ENCODE peak calls at places on chromosomes 16 and 17, in four cellular contexts. T is GM12878, Z is HepG2, J is H1. V is an unnamed sample.

GRCh38 chr16:50580180-50580771 is 32.1 kb downstream of the NKD1 start:
- DNase-seq in T (no peak), Z (no peak), J (no peak), V (no peak)

GRCh38 chr17:64009571-64010402 is 10.6 kb downstream of the ICAM2 start:
- DNase-seq in T (no peak), Z (no peak), J (peak), V (no peak)

GRCh38 chr16:54936979-54937672 is 6.5 kb downstream of the IRX5 start:
- DNase-seq in T (no peak), Z (no peak), J (peak), V (no peak)

GRCh38 chr17:55453836-55454557 is 32.4 kb upstream of the MMD start:
- DNase-seq in T (no peak), Z (no peak), J (no peak), V (no peak)

GRCh38 chr17:28379814-28380571 is 8.5 kb downstream of the SARM1 start:
- DNase-seq in T (no peak), Z (peak), J (no peak), V (no peak)

GRCh38 chr17:12133183-12133582 is 112.5 kb downstream of the MAP2K4 start:
- DNase-seq in T (no peak), Z (no peak), J (no peak), V (no peak)

GRCh38 chr16:84518804-84519341 is 14.4 kb upstream of the MEAK7 start:
- DNase-seq in T (no peak), Z (no peak), J (no peak), V (no peak)

GRCh38 chr16:89038811-89039735 is 54.6 kb upstream of the ACSF3 start:
- DNase-seq in T (no peak), Z (no peak), J (no peak), V (no peak)

GRCh38 chr17:50059256-50059655 is 3.3 kb downstream of the ITGA3 start:
- DNase-seq in T (no peak), Z (no peak), J (no peak), V (no peak)

GRCh38 chr16:25140459-25140858 is 28.9 kb downstream of the LCMT1 start:
- DNase-seq in T (no peak), Z (no peak), J (no peak), V (no peak)

GRCh38 chr17:78019367-78019975 is 61.0 kb downstream of the TNRC6C start:
- DNase-seq in T (peak), Z (peak), J (no peak), V (peak)

GRCh38 chr16:7318661-7319060 is 14.0 kb upstream of the RBFOX1 start:
- DNase-seq in T (no peak), Z (no peak), J (no peak), V (no peak)

GRCh38 chr16:48295493-48296281 is 48.3 kb upstream of the ABCC11 start:
- DNase-seq in T (no peak), Z (no peak), J (no peak), V (no peak)

GRCh38 chr17:37147301-37147812 is 198.6 kb downstream of the AATF start:
- DNase-seq in T (peak), Z (peak), J (no peak), V (no peak)

GRCh38 chr16:144797-145252 is 6.4 kb upstream of the NPRL3 start:
- DNase-seq in T (no peak), Z (no peak), J (no peak), V (no peak)

GRCh38 chr16:85430523-85431381 is 182.4 kb upstream of the GSE1 start:
- DNase-seq in T (no peak), Z (no peak), J (peak), V (no peak)

GRCh38 chr16:50842589-50842988 is 100.7 kb downstream of the CYLD start:
- DNase-seq in T (no peak), Z (no peak), J (peak), V (no peak)

GRCh38 chr16:72565137-72565536 is 393.2 kb upstream of the PMFBP1 start:
- DNase-seq in T (no peak), Z (no peak), J (no peak), V (no peak)

GRCh38 chr17:77140878-77141767 is at the start of gene SEC14L1:
- DNase-seq in T (no peak), Z (peak), J (peak), V (no peak)

GRCh38 chr17:51638909-51639308 is 378.6 kb downstream of the UTP18 start:
- DNase-seq in T (no peak), Z (no peak), J (no peak), V (no peak)

GRCh38 chr17:29585080-29585751 is 4.2 kb downstream of the GIT1 start:
- DNase-seq in T (no peak), Z (no peak), J (no peak), V (no peak)

GRCh38 chr16:2598723-2599122 is 60.9 kb downstream of the PDPK1 start:
- DNase-seq in T (no peak), Z (no peak), J (no peak), V (no peak)

GRCh38 chr16:89841275-89841674 is 13.0 kb downstream of the SPIRE2 start:
- DNase-seq in T (no peak), Z (no peak), J (no peak), V (no peak)

GRCh38 chr16:70495425-70496182 is 27.8 kb downstream of the COG4 start:
- DNase-seq in T (no peak), Z (no peak), J (no peak), V (no peak)

GRCh38 chr16:48492131-48492530 is 106.9 kb upstream of the SIAH1 start:
- DNase-seq in T (no peak), Z (no peak), J (no peak), V (no peak)

GRCh38 chr17:73691321-73691766 is 47.1 kb upstream of the SDK2 start:
- DNase-seq in T (no peak), Z (no peak), J (peak), V (no peak)

GRCh38 chr16:253833-254232 is 19.2 kb downstream of the FAM234A start:
- DNase-seq in T (no peak), Z (no peak), J (no peak), V (no peak)

GRCh38 chr17:82636626-82637598 is 11.3 kb downstream of the WDR45B start:
- DNase-seq in T (no peak), Z (no peak), J (no peak), V (no peak)

GRCh38 chr17:33523577-33523981 is 230.5 kb upstream of the ASIC2 start:
- DNase-seq in T (no peak), Z (no peak), J (no peak), V (no peak)

GRCh38 chr17:75830168-75831031 is 13.8 kb downstream of the UNC13D start:
- DNase-seq in T (no peak), Z (no peak), J (peak), V (no peak)

DNA sequence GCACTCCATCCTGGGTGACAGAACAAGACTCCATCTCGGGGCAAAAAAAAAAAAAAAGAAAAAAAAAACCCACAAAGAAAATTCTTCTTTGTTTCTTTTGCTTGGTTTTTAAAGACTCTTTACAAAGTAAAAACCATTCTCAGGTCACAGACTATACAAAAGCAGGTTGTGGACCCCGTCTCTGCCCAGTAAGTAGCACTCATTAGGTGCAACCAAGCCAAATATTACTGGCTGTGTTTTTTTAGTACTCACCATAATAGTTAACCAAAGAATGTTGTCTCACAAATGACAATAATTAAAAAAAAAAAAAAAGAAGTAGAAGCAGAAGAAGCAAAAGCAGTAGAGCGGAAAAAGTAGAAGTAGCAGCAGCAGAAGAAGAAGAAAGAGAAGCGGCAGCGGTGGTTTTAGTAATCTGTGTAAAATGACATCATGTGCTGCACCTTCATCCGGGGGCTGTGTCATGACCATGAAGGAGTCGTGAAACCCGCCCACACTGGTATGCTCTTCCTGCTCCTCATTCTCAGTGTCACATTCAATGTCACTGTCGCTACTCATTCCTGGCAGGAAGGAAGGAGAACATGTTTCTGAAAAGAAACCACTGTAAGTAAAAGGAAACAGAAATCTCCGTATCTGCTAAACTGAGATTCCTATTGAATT is 105.4 kb downstream of the TRIM37 start:
- DNase-seq in T (peak), Z (no peak), J (no peak), V (no peak)
- TF ChIP-seq SUZ12 in T (no peak), Z (no peak), J (no peak), V (no peak)

GRCh38 chr16:30846649-30847402 is 47.1 kb downstream of the BCL7C start:
- DNase-seq in T (no peak), Z (no peak), J (no peak), V (no peak)
- TF ChIP-seq YY1 in T (no peak), Z (no peak), J (no peak), V (no peak)

DNA sequence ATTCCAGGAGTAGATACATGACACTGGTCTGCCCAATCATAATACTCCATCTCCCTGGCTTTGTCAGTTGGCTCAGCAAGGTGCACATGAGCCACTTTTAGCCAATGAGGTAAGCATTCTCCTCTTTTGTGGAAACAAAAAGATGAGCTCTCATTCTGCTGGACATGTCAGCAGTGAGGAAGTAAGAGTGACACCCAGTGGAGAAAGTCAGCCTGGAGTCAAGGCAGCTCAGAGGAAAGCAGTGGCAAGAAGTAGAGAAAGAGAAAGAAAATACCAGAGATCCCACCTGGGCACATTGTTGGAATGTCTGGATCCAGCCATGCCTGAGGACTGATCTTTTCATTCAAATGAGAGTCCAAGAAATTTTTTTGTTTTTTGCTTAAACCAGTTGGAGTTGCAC is 496.9 kb upstream of the C16orf82 start:
- DNase-seq in T (no peak), Z (peak), J (no peak), V (peak)
- TF ChIP-seq ZNF274 in T (no peak), Z (no peak), J (no peak), V (no peak)

DNA sequence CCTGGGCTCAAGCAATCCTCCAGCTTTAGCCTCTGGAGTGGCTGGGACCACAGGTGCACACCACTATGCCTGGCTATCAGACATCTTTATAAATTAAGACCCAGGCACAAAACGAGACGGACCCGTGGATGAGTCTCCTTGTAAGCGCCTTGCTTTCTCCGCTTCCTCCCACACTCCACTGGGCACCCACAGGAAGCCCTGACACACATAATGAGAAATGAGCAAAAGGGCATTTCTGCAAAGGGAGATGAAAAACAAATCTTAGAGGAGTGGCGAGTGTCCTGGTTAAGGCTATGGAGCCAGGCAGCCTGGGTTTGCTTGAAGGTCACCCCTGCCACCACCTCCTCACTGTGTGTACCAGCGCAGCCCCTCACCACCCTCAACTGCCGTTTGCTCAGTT is 56.3 kb downstream of the XYLT1 start:
- DNase-seq in T (peak), Z (no peak), J (no peak), V (no peak)
- TF ChIP-seq SUZ12 in T (no peak), Z (no peak), J (no peak), V (no peak)

GRCh38 chr16:11835891-11836652 is 15.3 kb downstream of the RSL1D1 start:
- DNase-seq in T (no peak), Z (no peak), J (no peak), V (no peak)
- TF ChIP-seq YY1 in T (no peak), Z (no peak), J (no peak), V (no peak)

DNA sequence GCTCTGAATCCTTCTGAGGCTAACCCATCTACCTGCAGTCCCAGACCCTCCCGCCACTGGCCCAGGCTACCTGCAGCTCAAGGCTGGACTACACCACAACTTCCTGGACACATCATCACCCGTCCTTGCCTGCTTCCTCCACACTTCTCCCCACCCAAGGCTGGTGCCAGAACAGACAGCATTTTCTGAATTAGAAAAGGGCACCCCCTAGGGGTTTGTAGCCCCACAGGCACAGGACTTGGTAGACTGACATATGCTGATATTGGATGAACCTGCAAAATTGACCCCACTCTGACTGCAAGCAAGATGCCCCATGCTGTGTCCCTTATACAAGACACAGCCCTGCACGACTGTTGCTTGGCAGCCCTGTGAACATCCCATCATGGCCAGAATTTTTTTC is 271.5 kb upstream of the C16orf82 start:
- DNase-seq in T (no peak), Z (no peak), J (no peak), V (peak)
- TF ChIP-seq ZNF274 in T (no peak), Z (no peak), J (no peak), V (no peak)

DNA sequence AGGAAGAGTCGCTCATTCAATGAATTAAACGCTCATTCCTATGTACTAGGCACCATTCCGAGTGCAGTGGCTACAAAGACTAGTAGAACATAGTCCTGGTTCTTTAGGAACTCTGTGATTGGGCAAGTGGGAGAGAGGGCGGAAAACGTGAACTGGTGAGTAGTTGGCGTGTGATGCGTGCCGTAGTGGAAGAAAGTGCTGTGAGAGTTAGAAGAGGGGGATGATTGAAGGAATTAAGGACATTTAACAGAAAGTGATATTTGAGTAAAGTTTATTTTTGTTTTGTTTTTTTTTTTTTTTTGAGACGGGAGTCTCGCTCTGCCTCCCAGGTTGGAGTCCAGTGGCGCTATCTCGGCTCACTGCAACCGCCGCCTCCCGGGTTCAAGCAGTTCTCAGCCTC is 7.9 kb upstream of the SLFN14 start:
- DNase-seq in T (no peak), Z (peak), J (no peak), V (no peak)
- TF ChIP-seq SUZ12 in T (no peak), Z (no peak), J (no peak), V (no peak)

GRCh38 chr17:66330646-66331037 is 28.2 kb downstream of the PRKCA start:
- DNase-seq in T (no peak), Z (no peak), J (no peak), V (no peak)

GRCh38 chr17:66335797-66336196 is 33.4 kb downstream of the PRKCA start:
- DNase-seq in T (no peak), Z (no peak), J (no peak), V (no peak)

GRCh38 chr17:66326476-66327047 is 24.1 kb downstream of the PRKCA start:
- DNase-seq in T (no peak), Z (no peak), J (no peak), V (no peak)

GRCh38 chr17:66331038-66331816 is 28.8 kb downstream of the PRKCA start:
- DNase-seq in T (no peak), Z (no peak), J (no peak), V (no peak)
- TF ChIP-seq YY1 in T (no peak), Z (no peak), J (no peak), V (no peak)